ENCODE peak calls at places on chromosome 1, in ten cellular contexts. B is Calu3; T is RWPE1; S is NCI-H748 treated with DMSO at 0.1 percent for 48 hours; K is GM23248; Z is AG09309; G is activated CD8-positive, alpha-beta memory T cell treated with anti-CD3 and anti-CD28 coated beads for 4 hours; R is NCI-H524 treated with DMSO at 0.1 percent for 48 hours; M is HTR-8/SVneo; D is NCI-H460. L is an unnamed sample.

GRCh38 chr1:42931108-42931539 is 27.5 kb downstream of the SLC2A1 start:
- DNase-seq in B (peak), T (no peak), S (no peak), K (peak), Z (no peak), G (peak), R (no peak), M (peak), D (no peak), L (no peak)

GRCh38 chr1:74908797-74909196 is 175.8 kb downstream of the TYW3 start:
- DNase-seq in B (no peak), T (no peak), S (no peak), K (no peak), Z (no peak), G (no peak), R (no peak), M (no peak), D (no peak), L (no peak)

GRCh38 chr1:3611170-3612019 is at the start of gene MEGF6:
- DNase-seq in B (peak), T (peak), S (peak), K (peak), Z (no peak), G (peak), R (no peak), M (peak), D (no peak), L (peak)

GRCh38 chr1:45266151-45266801 is 59.9 kb upstream of the ZSWIM5 start:
- DNase-seq in B (peak), T (no peak), S (no peak), K (peak), Z (peak), G (no peak), R (no peak), M (no peak), D (peak), L (no peak)

GRCh38 chr1:37998913-37999433 is 6.3 kb downstream of the FHL3 start:
- DNase-seq in B (peak), T (no peak), S (no peak), K (no peak), Z (no peak), G (no peak), R (no peak), M (no peak), D (no peak), L (no peak)

GRCh38 chr1:46134660-46135331 is 2.4 kb upstream of the PIK3R3 start:
- DNase-seq in B (peak), T (peak), S (no peak), K (peak), Z (peak), G (no peak), R (peak), M (no peak), D (no peak), L (peak)

GRCh38 chr1:24557220-24557619 is 1.3 kb downstream of the NCMAP start:
- DNase-seq in B (no peak), T (no peak), S (no peak), K (no peak), Z (no peak), G (no peak), R (no peak), M (no peak), D (no peak), L (no peak)

GRCh38 chr1:223678841-223679240 is 13.3 kb upstream of the CAPN8 start:
- DNase-seq in B (no peak), T (no peak), S (no peak), K (no peak), Z (no peak), G (no peak), R (no peak), M (no peak), D (no peak), L (no peak)

GRCh38 chr1:237032029-237032428 is 10.0 kb upstream of the RYR2 start:
- DNase-seq in B (peak), T (no peak), S (no peak), K (no peak), Z (no peak), G (no peak), R (no peak), M (peak), D (no peak), L (no peak)

GRCh38 chr1:7648761-7649384 is 122.2 kb upstream of the VAMP3 start:
- DNase-seq in B (no peak), T (no peak), S (no peak), K (no peak), Z (no peak), G (no peak), R (no peak), M (no peak), D (no peak), L (no peak)

GRCh38 chr1:203161703-203162102 is 13.9 kb downstream of the MYBPH start:
- DNase-seq in B (no peak), T (no peak), S (no peak), K (no peak), Z (no peak), G (no peak), R (no peak), M (no peak), D (no peak), L (no peak)

GRCh38 chr1:201480231-201481003 is 11.4 kb upstream of the PHLDA3 start:
- DNase-seq in B (peak), T (peak), S (peak), K (peak), Z (no peak), G (peak), R (peak), M (no peak), D (peak), L (peak)

GRCh38 chr1:40301066-40301465 is 16.0 kb downstream of the COL9A2 start:
- DNase-seq in B (no peak), T (no peak), S (no peak), K (no peak), Z (no peak), G (no peak), R (no peak), M (no peak), D (no peak), L (no peak)

GRCh38 chr1:47231314-47232186 is 475 bp downstream of the TAL1 start:
- DNase-seq in B (no peak), T (no peak), S (no peak), K (peak), Z (no peak), G (no peak), R (no peak), M (no peak), D (peak), L (no peak)

GRCh38 chr1:38962113-38962512 is 20.5 kb upstream of the RHBDL2 start:
- DNase-seq in B (no peak), T (no peak), S (no peak), K (peak), Z (peak), G (no peak), R (no peak), M (no peak), D (no peak), L (no peak)

GRCh38 chr1:181086926-181087325 is 1.6 kb upstream of the IER5 start:
- DNase-seq in B (no peak), T (peak), S (no peak), K (peak), Z (no peak), G (no peak), R (no peak), M (no peak), D (no peak), L (no peak)

GRCh38 chr1:43766818-43767525 is 59.6 kb downstream of the ST3GAL3 start:
- DNase-seq in B (no peak), T (peak), S (no peak), K (no peak), Z (no peak), G (no peak), R (peak), M (no peak), D (no peak), L (no peak)

GRCh38 chr1:30413606-30414005 is 309.8 kb downstream of the MATN1 start:
- DNase-seq in B (no peak), T (no peak), S (no peak), K (no peak), Z (no peak), G (no peak), R (no peak), M (no peak), D (no peak), L (no peak)

GRCh38 chr1:197222025-197222685 is 45.9 kb upstream of the CRB1 start:
- DNase-seq in B (peak), T (no peak), S (no peak), K (no peak), Z (no peak), G (no peak), R (no peak), M (no peak), D (no peak), L (no peak)

GRCh38 chr1:245537992-245538391 is 383.2 kb downstream of the KIF26B start:
- DNase-seq in B (no peak), T (no peak), S (no peak), K (peak), Z (peak), G (no peak), R (no peak), M (no peak), D (no peak), L (no peak)

GRCh38 chr1:186236921-186237320 is 138.1 kb downstream of the TPR start:
- DNase-seq in B (no peak), T (peak), S (no peak), K (peak), Z (peak), G (no peak), R (no peak), M (peak), D (peak), L (no peak)

GRCh38 chr1:180586671-180587155 is 27.9 kb downstream of the OVAAL start:
- DNase-seq in B (peak), T (peak), S (peak), K (peak), Z (no peak), G (no peak), R (no peak), M (peak), D (no peak), L (no peak)

GRCh38 chr1:184412472-184412871 is 25.6 kb downstream of the C1orf21 start:
- DNase-seq in B (no peak), T (no peak), S (no peak), K (no peak), Z (no peak), G (no peak), R (no peak), M (no peak), D (no peak), L (no peak)

GRCh38 chr1:221429262-221429661 is 312.6 kb downstream of the DUSP10 start:
- DNase-seq in B (no peak), T (peak), S (no peak), K (peak), Z (no peak), G (no peak), R (no peak), M (no peak), D (peak), L (no peak)

GRCh38 chr1:11653101-11653601 is 1.1 kb downstream of the FBXO2 start:
- DNase-seq in B (peak), T (peak), S (no peak), K (no peak), Z (no peak), G (no peak), R (no peak), M (peak), D (no peak), L (no peak)

GRCh38 chr1:156117414-156118174 is 3.1 kb downstream of the LMNA start:
- DNase-seq in B (no peak), T (no peak), S (no peak), K (peak), Z (no peak), G (no peak), R (no peak), M (no peak), D (no peak), L (no peak)

GRCh38 chr1:207890136-207890738 is 20.7 kb downstream of the CD34 start:
- DNase-seq in B (peak), T (peak), S (no peak), K (peak), Z (peak), G (no peak), R (no peak), M (peak), D (no peak), L (no peak)

GRCh38 chr1:2212542-2213491 is 15.3 kb upstream of the SKI start:
- DNase-seq in B (peak), T (peak), S (peak), K (peak), Z (no peak), G (no peak), R (no peak), M (peak), D (peak), L (peak)

GRCh38 chr1:230682882-230683610 is 30.9 kb downstream of the AGT start:
- DNase-seq in B (no peak), T (peak), S (no peak), K (peak), Z (peak), G (no peak), R (no peak), M (no peak), D (no peak), L (no peak)

GRCh38 chr1:11080931-11081330 is 18.7 kb downstream of the EXOSC10 start:
- DNase-seq in B (no peak), T (no peak), S (no peak), K (no peak), Z (no peak), G (no peak), R (no peak), M (no peak), D (no peak), L (no peak)

GRCh38 chr1:11019971-11020370 is 7.5 kb downstream of the TARDBP start:
- DNase-seq in B (no peak), T (no peak), S (no peak), K (no peak), Z (no peak), G (no peak), R (no peak), M (no peak), D (no peak), L (no peak)

GRCh38 chr1:217482356-217483102 is 148.4 kb downstream of the GPATCH2 start:
- DNase-seq in B (peak), T (peak), S (no peak), K (peak), Z (peak), G (no peak), R (no peak), M (peak), D (no peak), L (no peak)

GRCh38 chr1:88813474-88813873 is 77.9 kb downstream of the GTF2B start:
- DNase-seq in B (no peak), T (no peak), S (no peak), K (no peak), Z (no peak), G (no peak), R (no peak), M (no peak), D (no peak), L (no peak)

GRCh38 chr1:181514298-181515290 is 31.3 kb downstream of the CACNA1E start:
- DNase-seq in B (no peak), T (no peak), S (peak), K (no peak), Z (no peak), G (no peak), R (no peak), M (no peak), D (no peak), L (no peak)

GRCh38 chr1:21596628-21597027 is 72.5 kb downstream of the RAP1GAP start:
- DNase-seq in B (no peak), T (no peak), S (no peak), K (no peak), Z (no peak), G (no peak), R (no peak), M (no peak), D (no peak), L (no peak)

GRCh38 chr1:204641455-204641854 is 44.1 kb downstream of the LRRN2 start:
- DNase-seq in B (no peak), T (no peak), S (no peak), K (no peak), Z (no peak), G (no peak), R (no peak), M (no peak), D (no peak), L (no peak)

GRCh38 chr1:155961937-155962336 is 16.4 kb downstream of the ARHGEF2 start:
- DNase-seq in B (peak), T (peak), S (no peak), K (peak), Z (peak), G (no peak), R (no peak), M (peak), D (peak), L (no peak)

GRCh38 chr1:53754484-53755312 is 15.7 kb upstream of the GLIS1 start:
- DNase-seq in B (peak), T (no peak), S (peak), K (peak), Z (no peak), G (no peak), R (no peak), M (peak), D (peak), L (peak)

GRCh38 chr1:156245451-156246232 is 2.2 kb downstream of the PAQR6 start:
- DNase-seq in B (peak), T (no peak), S (peak), K (peak), Z (no peak), G (no peak), R (no peak), M (no peak), D (no peak), L (no peak)

GRCh38 chr1:9294440-9294773 is 1.7 kb downstream of the SPSB1 start:
- DNase-seq in B (no peak), T (peak), S (no peak), K (peak), Z (no peak), G (no peak), R (no peak), M (no peak), D (no peak), L (no peak)